ENCODE peak calls at places on chromosome 2, in four cellular contexts. B is CD8-positive, alpha-beta T cell; V is psoas muscle; I is heart right ventricle. D is an unnamed sample. For H3K27me3, the result is how much of the 10 kb centered on the place peaks cover.

GRCh38 chr2:218369374-218369773 is 12.7 kb upstream of the SLC11A1 start:
- DNase-seq in B (no peak), V (no peak), I (no peak), D (no peak)

GRCh38 chr2:48145845-48146452 is 239.7 kb upstream of the FBXO11 start:
- DNase-seq in B (no peak), V (no peak), I (no peak), D (no peak)

GRCh38 chr2:49271060-49271665 is 116.8 kb upstream of the FSHR start:
- DNase-seq in B (no peak), V (no peak), I (no peak), D (no peak)

GRCh38 chr2:67503066-67503795 is 106.1 kb downstream of the ETAA1 start:
- DNase-seq in B (no peak), V (no peak), I (no peak), D (no peak)

GRCh38 chr2:157348291-157348921 is 22.8 kb upstream of the ERMN start:
- DNase-seq in B (no peak), V (no peak), I (no peak), D (no peak)

GRCh38 chr2:205689837-205690236 is 7.5 kb downstream of the NRP2 start:
- DNase-seq in B (no peak), V (no peak), I (no peak), D (no peak)

GRCh38 chr2:226031078-226031937 is 631.8 kb downstream of the NYAP2 start:
- DNase-seq in B (no peak), V (peak), I (peak), D (peak)

GRCh38 chr2:204691911-204692510 is 146.7 kb downstream of the PARD3B start:
- DNase-seq in B (no peak), V (no peak), I (peak), D (no peak)

GRCh38 chr2:10709290-10709939 is 12.0 kb upstream of the ATP6V1C2 start:
- DNase-seq in B (no peak), V (no peak), I (no peak), D (no peak)

GRCh38 chr2:223644116-223644515 is 42.0 kb upstream of the SCG2 start:
- DNase-seq in B (no peak), V (no peak), I (no peak), D (no peak)

GRCh38 chr2:201136889-201137321 is 20.9 kb downstream of the CFLAR start:
- DNase-seq in B (no peak), V (peak), I (no peak), D (no peak)

GRCh38 chr2:17166506-17166905 is 351.7 kb downstream of the RAD51AP2 start:
- DNase-seq in B (no peak), V (no peak), I (no peak), D (no peak)

GRCh38 chr2:131050896-131051295 is 42.4 kb downstream of the FAM168B start:
- DNase-seq in B (no peak), V (no peak), I (no peak), D (no peak)

GRCh38 chr2:40087434-40087833 is 308.4 kb upstream of the THUMPD2 start:
- DNase-seq in B (no peak), V (no peak), I (peak), D (no peak)

GRCh38 chr2:96867756-96868554 is 1.9 kb downstream of the SEMA4C start:
- DNase-seq in B (no peak), V (no peak), I (no peak), D (no peak)

GRCh38 chr2:54650612-54651011 is 72.8 kb upstream of the EML6 start:
- DNase-seq in B (no peak), V (no peak), I (no peak), D (no peak)

GRCh38 chr2:236603361-236604015 is 33.9 kb downstream of the ACKR3 start:
- DNase-seq in B (no peak), V (no peak), I (no peak), D (no peak)

GRCh38 chr2:240963065-240963375 is 35.4 kb upstream of the SNED1 start:
- DNase-seq in B (no peak), V (peak), I (peak), D (peak)
- H3K27me3 ChIP-seq in B (under half), V (under half), I (under half), D (under half)

DNA sequence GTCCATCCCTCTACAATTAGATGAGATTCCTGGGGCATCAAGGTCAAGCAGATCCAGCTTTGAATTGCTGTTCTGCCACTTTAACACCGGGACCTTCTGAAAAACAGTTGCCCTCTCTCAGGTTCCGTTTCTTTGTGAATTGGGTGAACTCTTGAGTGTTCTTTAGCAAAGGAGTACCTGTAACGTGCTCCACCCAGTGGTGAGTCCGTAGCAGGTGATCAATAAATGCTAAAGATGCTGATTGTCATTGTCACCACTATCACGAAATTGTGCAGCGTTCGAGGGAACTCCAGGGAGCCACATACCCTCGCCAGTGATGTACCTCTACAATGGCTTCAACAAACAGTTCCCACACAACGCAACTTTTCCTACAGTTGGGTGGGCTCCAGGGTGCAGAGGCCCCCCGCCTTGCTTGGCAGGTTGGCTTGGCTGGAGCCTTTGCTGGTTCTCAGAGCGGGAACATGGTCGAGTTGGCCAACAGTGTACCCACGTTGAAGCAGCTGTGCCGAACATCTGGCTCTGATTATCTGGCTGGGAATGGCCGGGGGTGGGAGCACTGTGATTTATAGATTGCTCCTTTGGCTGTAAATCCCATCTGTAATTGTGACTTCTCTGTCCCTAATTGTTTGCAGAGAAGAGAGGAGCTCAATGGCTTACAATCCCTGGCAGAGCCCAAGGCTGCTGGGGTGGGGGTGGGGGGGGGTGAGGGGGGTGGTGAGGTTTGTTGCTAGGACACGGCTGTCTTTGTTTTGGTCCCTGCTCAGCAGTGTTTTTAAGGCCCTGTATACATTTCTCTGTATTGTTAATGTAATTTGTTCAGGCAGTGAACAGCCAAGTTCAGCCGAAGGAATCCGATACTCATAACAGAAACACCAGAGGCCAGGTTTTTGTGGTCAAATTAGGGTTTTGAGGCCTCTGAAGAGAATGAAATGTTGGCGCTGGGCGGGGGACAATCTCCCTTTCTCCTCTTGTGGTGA is 82.2 kb downstream of the TCF7L1 start:
- DNase-seq in B (no peak), V (peak), I (no peak), D (no peak)
- H3K4me3 ChIP-seq in B (no peak), V (no peak), I (no peak), D (no peak)

GRCh38 chr2:120559401-120559800 is 176.3 kb upstream of the GLI2 start:
- DNase-seq in B (no peak), V (no peak), I (no peak), D (no peak)
- H3K27me3 ChIP-seq in B (under half), V (under half), I (under half), D (under half)

GRCh38 chr2:160647967-160648685 is 154.5 kb upstream of the RBMS1 start:
- DNase-seq in B (no peak), V (no peak), I (no peak), D (no peak)

GRCh38 chr2:160651416-160652200 is 158.0 kb upstream of the RBMS1 start:
- DNase-seq in B (no peak), V (no peak), I (no peak), D (no peak)

GRCh38 chr2:160649698-160650097 is 156.1 kb upstream of the RBMS1 start:
- DNase-seq in B (no peak), V (no peak), I (no peak), D (no peak)

GRCh38 chr2:160650196-160651108 is 156.8 kb upstream of the RBMS1 start:
- DNase-seq in B (no peak), V (no peak), I (no peak), D (no peak)

DNA sequence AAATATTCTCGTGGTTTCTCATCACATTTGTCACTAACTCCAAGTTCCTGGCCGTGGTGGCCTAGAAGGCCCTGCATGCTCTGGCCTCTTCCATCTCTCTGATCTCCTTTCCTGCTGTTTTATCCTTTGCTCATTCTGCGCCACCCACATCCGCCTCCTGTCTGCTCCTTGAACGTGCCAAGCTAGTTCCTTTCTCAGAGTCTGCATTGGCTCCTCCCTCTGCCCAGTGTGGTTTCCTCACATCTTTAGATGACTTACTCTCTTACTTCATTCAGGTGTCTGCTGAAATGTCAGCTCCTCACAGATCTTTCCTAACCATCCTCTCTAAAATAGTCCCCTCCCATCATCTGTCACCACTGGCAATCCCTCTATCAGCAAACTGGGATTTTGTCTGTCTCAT is 158.6 kb upstream of the RBMS1 start:
- DNase-seq in B (peak), V (no peak), I (no peak), D (no peak)
- H3K4me3 ChIP-seq in B (peak), V (no peak), I (no peak), D (no peak)

DNA sequence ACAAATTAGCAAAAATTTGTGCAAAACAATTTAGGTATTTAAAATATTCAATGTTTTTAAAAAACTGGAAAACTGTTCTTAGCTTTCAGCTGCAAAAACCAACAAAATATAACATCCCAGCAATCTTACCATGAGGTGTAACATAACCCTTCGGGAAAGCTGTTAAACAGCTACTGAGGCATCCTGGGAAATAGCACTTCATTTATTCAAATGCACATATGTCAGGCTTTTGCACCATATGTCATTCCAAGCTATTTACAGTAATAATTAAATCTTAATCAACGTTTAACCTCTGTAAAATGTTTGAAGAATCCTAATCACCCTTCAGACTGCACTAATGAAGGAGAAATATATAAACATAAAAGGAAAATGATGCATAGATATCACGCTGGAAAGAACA is 30.6 kb downstream of the EMX1 start:
- DNase-seq in B (no peak), V (no peak), I (no peak), D (no peak)
- H3K27me3 ChIP-seq in B (under half), V (under half), I (under half), D (under half)

DNA sequence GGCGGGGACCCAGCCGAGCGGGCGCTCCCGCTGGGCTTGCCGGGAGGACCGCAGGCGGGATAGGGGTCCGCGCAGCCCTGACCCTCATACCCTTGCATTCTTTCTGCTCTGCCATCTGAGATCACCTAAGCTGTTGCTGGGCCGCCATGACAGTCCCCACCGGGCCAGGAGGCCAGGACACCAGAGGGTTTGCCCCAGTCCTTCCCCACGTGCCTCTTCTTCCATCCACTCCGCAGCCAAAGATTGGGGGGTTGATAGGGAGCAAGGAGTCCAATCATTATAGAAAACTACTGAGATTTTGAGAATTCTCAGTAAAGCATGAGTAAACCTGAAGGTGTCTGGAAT is 451 bp upstream of the GRB14 start:
- DNase-seq in B (no peak), V (no peak), I (no peak), D (no peak)
- H3K4me3 ChIP-seq in B (no peak), V (peak), I (peak), D (peak)